ENCODE peak calls at places on chromosomes 7 and 10, in eight cellular contexts. H, O, R, V, U, B, X and Z are unnamed samples.

GRCh38 chr7:66152538-66153191 is 38.0 kb downstream of the CRCP start:
- DNase-seq in B (peak), O (no peak), V (no peak), H (no peak), U (no peak), R (no peak), X (no peak), Z (no peak)

GRCh38 chr7:121489440-121489839 is 93.3 kb upstream of the FAM3C start:
- DNase-seq in O (no peak), U (no peak), B (no peak), V (no peak), R (no peak), H (no peak), X (no peak), Z (no peak)

GRCh38 chr7:63789378-63790176 is 209.1 kb upstream of the ZNF722 start:
- DNase-seq in V (no peak), R (no peak), U (no peak), X (no peak), H (peak), B (peak), O (no peak), Z (no peak)

GRCh38 chr10:80165173-80165572 is 32.6 kb downstream of the PLAC9 start:
- DNase-seq in H (no peak), R (no peak), V (peak), U (no peak), B (no peak), X (no peak), O (no peak), Z (no peak)

GRCh38 chr7:44292876-44293560 is 32.4 kb downstream of the CAMK2B start:
- DNase-seq in R (no peak), X (peak), O (no peak), H (peak), V (no peak), U (no peak), B (peak), Z (no peak)

GRCh38 chr7:28615091-28615490 is 202.8 kb downstream of the CREB5 start:
- DNase-seq in R (peak), O (no peak), U (no peak), X (peak), V (no peak), H (peak), B (peak), Z (no peak)

GRCh38 chr7:155236386-155236785 is 61.3 kb upstream of the INSIG1 start:
- DNase-seq in R (no peak), U (no peak), O (no peak), B (no peak), X (no peak), H (peak), V (no peak), Z (no peak)

GRCh38 chr7:98810166-98810802 is 59.5 kb downstream of the TMEM130 start:
- DNase-seq in U (no peak), X (no peak), R (no peak), H (no peak), V (no peak), O (no peak), B (no peak), Z (no peak)

GRCh38 chr10:115056186-115056585 is 37.0 kb upstream of the ATRNL1 start:
- DNase-seq in H (no peak), U (no peak), B (no peak), O (no peak), R (no peak), V (no peak), X (no peak), Z (no peak)

GRCh38 chr10:121788717-121789116 is 139.1 kb downstream of the ATE1 start:
- DNase-seq in B (no peak), O (no peak), R (no peak), U (no peak), V (no peak), H (no peak), X (no peak), Z (no peak)

GRCh38 chr7:7157887-7158271 is 24.5 kb upstream of the C1GALT1 start:
- DNase-seq in B (no peak), O (no peak), V (no peak), X (no peak), U (no peak), R (no peak), H (no peak), Z (no peak)

GRCh38 chr7:157394246-157395191 is 57.7 kb downstream of the DNAJB6 start:
- DNase-seq in R (no peak), H (no peak), V (no peak), O (no peak), X (no peak), B (no peak), U (peak), Z (no peak)

GRCh38 chr7:99790407-99790806 is 6.4 kb upstream of the CYP3A4 start:
- DNase-seq in X (no peak), B (no peak), H (no peak), O (no peak), U (no peak), R (no peak), V (no peak), Z (no peak)

GRCh38 chr7:139958599-139959380 is 104.0 kb downstream of the PARP12 start:
- DNase-seq in V (no peak), X (no peak), O (no peak), B (no peak), H (no peak), U (peak), R (no peak), Z (no peak)

GRCh38 chr7:36396150-36396549 is 6.5 kb downstream of the ANLN start:
- DNase-seq in O (no peak), B (no peak), X (no peak), U (no peak), R (peak), V (no peak), H (no peak), Z (no peak)

GRCh38 chr7:99314504-99314903 is 11.2 kb upstream of the ARPC1A start:
- DNase-seq in B (no peak), U (no peak), H (no peak), O (no peak), R (no peak), V (no peak), X (no peak), Z (peak)

GRCh38 chr7:111026301-111026700 is 64.6 kb upstream of the LRRN3 start:
- DNase-seq in H (no peak), B (no peak), V (no peak), X (no peak), U (no peak), R (no peak), O (no peak), Z (no peak)

GRCh38 chr10:133489816-133490588 is 36.3 kb downstream of the SCART1 start:
- DNase-seq in V (no peak), H (no peak), U (no peak), B (no peak), O (no peak), X (no peak), R (no peak), Z (peak)

GRCh38 chr10:21953585-21954057 is 49.9 kb downstream of the DNAJC1 start:
- DNase-seq in O (peak), H (no peak), X (no peak), U (no peak), R (peak), B (peak), V (peak), Z (peak)

GRCh38 chr10:30454744-30455498 is 20.9 kb downstream of the MAP3K8 start:
- DNase-seq in O (no peak), B (no peak), H (no peak), U (peak), R (no peak), X (no peak), V (no peak), Z (no peak)

GRCh38 chr10:12703141-12703540 is 298.4 kb downstream of the CCDC3 start:
- DNase-seq in X (no peak), O (no peak), H (no peak), V (no peak), B (no peak), R (no peak), U (no peak), Z (no peak)

GRCh38 chr7:99098824-99099498 is 44.9 kb downstream of the SMURF1 start:
- DNase-seq in O (no peak), R (no peak), V (peak), X (no peak), H (no peak), U (no peak), B (peak), Z (no peak)

GRCh38 chr10:24149640-24150039 is 59.3 kb upstream of the KIAA1217 start:
- DNase-seq in B (no peak), H (no peak), U (no peak), O (no peak), R (no peak), X (no peak), V (no peak), Z (no peak)

GRCh38 chr10:4344544-4344994 is 481.4 kb upstream of the AKR1E2 start:
- DNase-seq in O (no peak), U (peak), X (no peak), B (no peak), H (peak), V (peak), R (peak), Z (no peak)

GRCh38 chr7:139367438-139368155 is 7.9 kb downstream of the LUC7L2 start:
- DNase-seq in X (no peak), H (no peak), U (no peak), R (no peak), B (no peak), V (no peak), O (no peak), Z (no peak)

GRCh38 chr10:31822150-31822549 is 106.5 kb downstream of the ARHGAP12 start:
- DNase-seq in B (no peak), V (no peak), H (peak), R (no peak), X (no peak), U (no peak), O (no peak), Z (no peak)

GRCh38 chr7:132049462-132050304 is 493.3 kb upstream of the PODXL start:
- DNase-seq in X (no peak), R (peak), U (no peak), V (peak), O (peak), H (no peak), B (peak), Z (no peak)

GRCh38 chr7:23298141-23298851 is 843 bp upstream of the MALSU1 start:
- DNase-seq in V (no peak), X (peak), B (no peak), R (peak), U (peak), H (no peak), O (no peak), Z (no peak)

GRCh38 chr7:132654150-132654549 is 77.9 kb upstream of the PLXNA4 start:
- DNase-seq in O (peak), B (peak), V (peak), R (peak), H (no peak), X (peak), U (no peak), Z (no peak)

GRCh38 chr10:132520147-132520811 is 17.3 kb upstream of the INPP5A start:
- DNase-seq in B (peak), O (no peak), V (no peak), H (peak), R (no peak), X (no peak), U (no peak), Z (no peak)

GRCh38 chr7:18468794-18469193 is 26.8 kb upstream of the HDAC9 start:
- DNase-seq in B (no peak), V (no peak), X (no peak), O (no peak), U (no peak), H (no peak), R (no peak), Z (no peak)

GRCh38 chr10:51074238-51075028 is at the start of gene PRKG1:
- DNase-seq in O (no peak), X (no peak), U (peak), R (no peak), B (peak), H (peak), V (peak), Z (peak)

GRCh38 chr7:151687523-151688235 is 168.0 kb upstream of the RHEB start:
- DNase-seq in X (no peak), V (peak), B (peak), H (peak), O (no peak), U (peak), R (no peak), Z (no peak)

GRCh38 chr7:80324032-80324431 is 187.8 kb downstream of the GNAT3 start:
- DNase-seq in O (no peak), B (no peak), U (no peak), R (no peak), H (no peak), V (no peak), X (no peak), Z (no peak)

GRCh38 chr7:52936750-52937149 is 98.7 kb upstream of the POM121L12 start:
- DNase-seq in X (no peak), H (no peak), R (no peak), U (no peak), B (no peak), O (no peak), V (no peak), Z (no peak)

GRCh38 chr10:60818134-60818770 is 40.0 kb downstream of the CDK1 start:
- DNase-seq in U (no peak), O (no peak), H (no peak), B (no peak), R (no peak), X (no peak), V (no peak), Z (no peak)

GRCh38 chr7:32030904-32031692 is 39.1 kb downstream of the PDE1C start:
- DNase-seq in R (peak), H (no peak), X (no peak), O (no peak), V (no peak), B (no peak), U (no peak), Z (no peak)

DNA sequence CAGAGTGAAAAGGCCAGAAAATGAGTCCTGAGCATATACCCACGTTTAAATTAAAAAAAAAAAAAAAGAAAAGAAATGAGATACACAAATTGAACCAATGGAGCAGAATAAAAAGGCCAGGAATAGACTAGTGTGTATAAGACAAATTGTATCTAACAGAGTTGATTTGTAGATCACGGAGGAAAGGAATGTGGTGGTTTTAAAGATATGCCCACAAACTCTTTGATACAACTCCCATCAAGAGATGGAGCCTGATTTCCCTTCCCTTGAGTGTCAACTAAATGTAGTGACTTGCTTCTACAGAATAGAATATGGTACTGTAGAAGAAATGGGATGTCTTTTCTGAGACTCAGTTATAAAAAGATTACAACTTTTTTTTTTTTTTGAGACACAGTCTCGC is 10.4 kb downstream of the SYPL1 start:
- DNase-seq in H (no peak), V (no peak), U (no peak), B (no peak), R (no peak), X (no peak), O (no peak), Z (no peak)
- H3K4me3 ChIP-seq in H (no peak), V (no peak), U (no peak), B (no peak), R (no peak), X (no peak), O (peak), Z (no peak)

GRCh38 chr7:76146374-76146773 is 55.3 kb upstream of the SRRM3 start:
- DNase-seq in H (no peak), X (no peak), U (no peak), O (no peak), R (no peak), V (no peak), B (no peak), Z (no peak)
- H3K4me3 ChIP-seq in H (no peak), X (no peak), U (no peak), O (no peak), R (no peak), V (no peak), B (no peak), Z (no peak)

DNA sequence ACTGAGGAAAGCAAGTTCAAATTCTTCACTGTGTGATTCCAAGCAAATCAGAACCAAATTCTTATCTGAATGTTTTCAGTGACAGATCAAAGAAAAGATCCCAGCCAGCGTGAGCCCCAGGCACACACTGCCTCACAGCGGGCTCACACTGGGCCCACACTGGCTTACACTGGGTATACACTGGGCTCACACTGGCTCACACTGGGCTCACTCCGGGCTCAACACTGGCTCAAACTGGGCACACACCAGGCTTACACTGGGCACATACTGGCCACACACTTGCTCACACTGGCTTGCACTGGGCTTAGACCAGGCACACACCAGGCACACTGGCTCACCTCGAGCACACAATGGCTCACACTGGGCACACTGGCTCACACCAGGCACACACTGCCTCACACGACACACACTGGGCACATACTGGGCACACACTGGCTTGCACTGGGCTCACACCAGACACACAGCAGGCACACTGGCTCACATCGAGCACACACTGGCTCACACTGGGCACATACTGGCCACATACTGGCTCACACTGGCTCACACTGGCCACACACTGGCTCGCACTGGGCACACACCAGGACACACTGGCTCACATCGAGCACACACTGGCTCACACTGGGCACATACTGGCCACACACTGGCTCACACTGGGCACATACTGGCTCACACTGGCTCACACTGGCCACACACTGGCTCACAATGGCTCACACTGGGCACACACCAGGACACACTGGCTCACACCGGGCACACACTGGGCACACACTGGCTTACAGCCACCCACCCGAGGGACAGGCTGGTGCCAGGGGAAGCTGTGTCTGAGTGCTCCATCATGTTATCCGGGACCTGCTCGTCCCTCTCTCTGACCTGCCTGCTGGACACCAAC is 156.3 kb downstream of the PTPRN2 start:
- DNase-seq in O (no peak), H (no peak), B (no peak), X (no peak), V (no peak), U (no peak), R (no peak), Z (no peak)
- H3K4me3 ChIP-seq in O (no peak), H (no peak), B (no peak), X (no peak), V (no peak), U (no peak), R (no peak), Z (no peak)

DNA sequence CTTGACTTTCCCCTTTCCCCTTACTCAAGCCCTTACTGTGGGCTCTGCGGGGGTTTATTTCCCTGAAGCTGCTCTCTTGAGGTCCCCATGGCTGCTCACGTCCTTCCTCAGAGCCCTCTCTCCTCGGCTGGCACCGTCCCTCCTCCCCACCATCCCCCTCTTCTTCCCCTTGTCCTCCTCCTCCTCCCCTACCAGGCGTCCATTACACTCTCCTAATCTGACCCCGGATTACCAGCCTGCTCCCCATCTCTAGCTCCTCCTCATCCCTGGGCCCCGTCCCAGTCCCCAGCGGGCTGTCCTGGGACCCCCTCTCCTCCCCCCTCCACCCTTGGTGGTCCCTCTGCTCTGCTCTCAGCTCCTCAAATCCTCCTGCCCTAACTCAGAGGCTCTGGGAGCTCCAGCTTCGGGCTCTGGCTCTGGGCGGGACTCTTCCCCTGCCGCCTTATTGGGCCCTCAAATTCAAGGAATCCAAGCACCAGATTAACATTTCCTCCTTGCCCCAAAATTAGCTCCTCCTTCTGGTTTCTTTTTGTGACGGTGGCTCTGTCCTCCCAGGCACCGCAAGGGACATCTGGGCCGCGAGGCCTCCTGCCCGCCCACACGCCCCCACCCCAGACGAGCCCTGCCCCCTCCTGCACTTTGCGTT is 48.5 kb upstream of the LEP start:
- DNase-seq in U (no peak), V (no peak), O (no peak), B (peak), X (peak), R (no peak), H (no peak), Z (no peak)
- H3K4me3 ChIP-seq in U (no peak), V (no peak), O (no peak), B (peak), X (no peak), R (no peak), H (no peak), Z (no peak)